ENCODE peak calls at places on chromosomes 7 and 10, in seven cellular contexts. J is substantia nigra; T is tibial nerve; W is CD8-positive, alpha-beta memory T cell; U is heart left ventricle; O is coronary artery; N is gastrocnemius medialis. G is an unnamed sample.

GRCh38 chr7:122896509-122896908 is 10.2 kb upstream of the CADPS2 start:
- DNase-seq in J (no peak), T (no peak), W (no peak), U (no peak), O (no peak), N (no peak), G (no peak)

GRCh38 chr7:1083729-1084657 is 3.9 kb upstream of the GPER1 start:
- DNase-seq in J (no peak), T (peak), W (no peak), U (no peak), O (no peak), N (no peak), G (no peak)

GRCh38 chr10:84191106-84191505 is 3.2 kb upstream of the CDHR1 start:
- DNase-seq in J (no peak), T (no peak), W (peak), U (no peak), O (no peak), N (no peak), G (no peak)

GRCh38 chr7:18201349-18201748 is 173.7 kb upstream of the PRPS1L1 start:
- DNase-seq in J (no peak), T (no peak), W (no peak), U (no peak), O (no peak), N (no peak), G (no peak)

GRCh38 chr10:2881720-2882459 is 185.5 kb upstream of the PFKP start:
- DNase-seq in J (no peak), T (no peak), W (no peak), U (no peak), O (no peak), N (no peak), G (no peak)

GRCh38 chr7:101378808-101379207 is 16.1 kb downstream of the COL26A1 start:
- DNase-seq in J (no peak), T (no peak), W (no peak), U (peak), O (no peak), N (no peak), G (no peak)

GRCh38 chr10:62096534-62096933 is 172.1 kb downstream of the RTKN2 start:
- DNase-seq in J (no peak), T (no peak), W (no peak), U (no peak), O (no peak), N (no peak), G (no peak)

GRCh38 chr7:4265056-4265455 is 417.0 kb upstream of the FOXK1 start:
- DNase-seq in J (no peak), T (no peak), W (no peak), U (no peak), O (peak), N (no peak), G (no peak)

GRCh38 chr7:139731802-139732470 is 45.9 kb downstream of the HIPK2 start:
- DNase-seq in J (no peak), T (peak), W (no peak), U (peak), O (peak), N (peak), G (no peak)

GRCh38 chr10:52198540-52198939 is 115.5 kb upstream of the DKK1 start:
- DNase-seq in J (no peak), T (no peak), W (no peak), U (no peak), O (no peak), N (no peak), G (no peak)

GRCh38 chr7:50554431-50554830 is 10.8 kb downstream of the DDC start:
- DNase-seq in J (no peak), T (no peak), W (no peak), U (no peak), O (no peak), N (no peak), G (no peak)

GRCh38 chr7:140526214-140526613 is 46.9 kb upstream of the MKRN1 start:
- DNase-seq in J (no peak), T (no peak), W (no peak), U (no peak), O (no peak), N (no peak), G (no peak)

GRCh38 chr7:25846722-25847121 is 305.3 kb upstream of the NFE2L3 start:
- DNase-seq in J (no peak), T (peak), W (no peak), U (peak), O (peak), N (peak), G (no peak)

GRCh38 chr10:111161109-111161874 is 84.5 kb downstream of the ADRA2A start:
- DNase-seq in J (no peak), T (no peak), W (no peak), U (no peak), O (no peak), N (no peak), G (no peak)

GRCh38 chr7:89503281-89503680 is 651.0 kb upstream of the STEAP1 start:
- DNase-seq in J (no peak), T (no peak), W (no peak), U (no peak), O (no peak), N (no peak), G (no peak)

GRCh38 chr10:13270877-13271551 is 28.9 kb downstream of the PHYH start:
- DNase-seq in J (no peak), T (no peak), W (no peak), U (no peak), O (no peak), N (no peak), G (no peak)

GRCh38 chr10:77811831-77812430 is 114.6 kb downstream of the DLG5 start:
- DNase-seq in J (no peak), T (no peak), W (no peak), U (peak), O (no peak), N (no peak), G (no peak)

GRCh38 chr10:102775973-102776669 is 32.4 kb downstream of the WBP1L start:
- DNase-seq in J (no peak), T (peak), W (no peak), U (peak), O (peak), N (peak), G (peak)

GRCh38 chr10:79927111-79927828 is 21.6 kb downstream of the SFTPD start:
- DNase-seq in J (no peak), T (no peak), W (no peak), U (peak), O (no peak), N (no peak), G (no peak)

GRCh38 chr10:43255644-43256431 is 11.0 kb downstream of the RASGEF1A start:
- DNase-seq in J (no peak), T (no peak), W (no peak), U (peak), O (peak), N (no peak), G (no peak)

GRCh38 chr10:93337309-93337721 is 144.8 kb downstream of the MYOF start:
- DNase-seq in J (no peak), T (no peak), W (no peak), U (no peak), O (peak), N (peak), G (no peak)

GRCh38 chr7:115678049-115678982 is 352.2 kb downstream of the TFEC start:
- DNase-seq in J (no peak), T (no peak), W (no peak), U (no peak), O (no peak), N (no peak), G (no peak)

GRCh38 chr10:88062798-88063472 is 199.5 kb downstream of the PTEN start:
- DNase-seq in J (no peak), T (no peak), W (no peak), U (no peak), O (no peak), N (no peak), G (no peak)

GRCh38 chr7:47580175-47580701 is 1.7 kb downstream of the TNS3 start:
- DNase-seq in J (no peak), T (no peak), W (no peak), U (no peak), O (no peak), N (no peak), G (no peak)

GRCh38 chr7:26278769-26279168 is 12.9 kb upstream of the SNX10 start:
- DNase-seq in J (no peak), T (no peak), W (no peak), U (no peak), O (no peak), N (no peak), G (no peak)

GRCh38 chr7:128137096-128137655 is 103.9 kb upstream of the LEP start:
- DNase-seq in J (no peak), T (no peak), W (no peak), U (no peak), O (peak), N (no peak), G (no peak)

GRCh38 chr7:16318989-16319915 is 102.1 kb downstream of the CRPPA start:
- DNase-seq in J (no peak), T (no peak), W (no peak), U (no peak), O (no peak), N (no peak), G (no peak)

GRCh38 chr10:95655571-95656290 is 780 bp downstream of the ALDH18A1 start:
- DNase-seq in J (no peak), T (no peak), W (no peak), U (no peak), O (no peak), N (no peak), G (no peak)

GRCh38 chr7:35792472-35793224 is 8.2 kb upstream of the SEPTIN7 start:
- DNase-seq in J (no peak), T (no peak), W (no peak), U (no peak), O (no peak), N (no peak), G (no peak)

GRCh38 chr10:76333801-76334200 is 902.4 kb downstream of the LRMDA start:
- DNase-seq in J (no peak), T (no peak), W (no peak), U (no peak), O (no peak), N (no peak), G (no peak)
- H3K27ac ChIP-seq in J (no peak), T (no peak), W (no peak), U (peak), O (no peak), N (peak), G (no peak)

GRCh38 chr10:99538287-99538917 is 5.7 kb downstream of the NKX2-3 start:
- DNase-seq in J (no peak), T (no peak), W (no peak), U (no peak), O (no peak), N (no peak), G (no peak)
- H3K27ac ChIP-seq in J (no peak), T (no peak), W (no peak), U (peak), O (no peak), N (no peak), G (no peak)

GRCh38 chr7:105352922-105353668 is 35.6 kb downstream of the SRPK2 start:
- DNase-seq in J (no peak), T (no peak), W (no peak), U (no peak), O (no peak), N (no peak), G (no peak)
- H3K27ac ChIP-seq in J (no peak), T (peak), W (no peak), U (no peak), O (peak), N (no peak), G (no peak)

DNA sequence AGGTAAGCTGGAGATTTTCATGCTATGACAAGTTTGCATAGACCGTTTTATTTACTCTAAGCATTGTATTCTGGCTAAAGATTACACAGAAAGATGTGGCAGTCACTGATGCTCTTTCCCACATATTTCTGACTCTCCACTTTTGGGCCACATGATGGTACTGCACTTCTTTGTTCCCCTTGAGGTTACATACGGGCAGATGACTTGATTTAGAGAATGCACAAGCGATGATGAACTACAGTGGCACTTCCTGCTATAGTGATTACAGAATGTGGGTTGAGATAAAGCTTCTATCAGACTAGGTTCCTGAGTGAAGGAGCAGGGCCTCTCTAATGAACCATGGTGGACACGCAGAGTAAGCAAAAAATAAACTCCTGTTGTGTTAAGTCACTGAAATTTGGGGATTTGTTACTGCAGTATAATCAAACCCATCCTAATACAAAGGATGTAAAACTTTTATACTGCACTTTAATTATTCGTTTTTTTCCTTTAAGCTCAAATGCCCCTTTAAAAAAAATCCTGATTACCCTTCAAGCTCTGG is 177.9 kb downstream of the TAX1BP1 start:
- DNase-seq in J (no peak), T (no peak), W (no peak), U (no peak), O (no peak), N (no peak), G (no peak)
- H3K27ac ChIP-seq in J (no peak), T (no peak), W (no peak), U (no peak), O (no peak), N (no peak), G (no peak)

DNA sequence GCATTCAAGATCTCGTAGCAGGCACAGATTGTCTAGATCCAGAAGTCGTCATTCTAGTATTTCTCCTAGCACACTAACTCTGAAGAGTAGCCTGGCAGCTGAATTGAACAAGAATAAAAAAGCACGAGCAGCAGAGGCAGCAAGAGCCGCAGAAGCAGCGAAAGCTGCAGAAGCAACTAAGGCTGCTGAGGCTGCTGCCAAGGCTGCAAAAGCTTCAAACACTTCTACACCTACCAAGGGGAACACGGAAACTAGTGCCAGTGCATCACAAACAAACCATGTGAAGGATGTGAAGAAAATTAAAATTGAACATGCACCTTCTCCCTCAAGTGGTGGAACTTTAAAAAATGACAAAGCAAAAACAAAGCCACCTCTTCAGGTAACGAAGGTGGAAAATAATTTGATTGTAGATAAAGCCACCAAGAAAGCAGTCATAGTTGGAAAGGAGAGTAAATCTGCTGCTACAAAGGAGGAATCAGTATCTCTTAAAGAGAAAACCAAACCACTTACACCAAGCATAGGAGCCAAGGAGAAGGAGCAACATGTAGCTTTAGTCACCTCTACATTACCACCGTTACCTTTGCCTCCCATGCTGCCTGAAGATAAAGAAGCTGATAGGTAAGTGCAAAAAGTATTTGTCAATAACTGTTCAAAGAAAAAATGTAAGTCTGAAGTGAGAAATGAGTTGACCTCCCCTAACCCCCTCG is 37.7 kb downstream of the CDK13 start:
- DNase-seq in J (no peak), T (no peak), W (no peak), U (no peak), O (no peak), N (no peak), G (no peak)
- H3K27ac ChIP-seq in J (no peak), T (no peak), W (no peak), U (no peak), O (no peak), N (no peak), G (no peak)

DNA sequence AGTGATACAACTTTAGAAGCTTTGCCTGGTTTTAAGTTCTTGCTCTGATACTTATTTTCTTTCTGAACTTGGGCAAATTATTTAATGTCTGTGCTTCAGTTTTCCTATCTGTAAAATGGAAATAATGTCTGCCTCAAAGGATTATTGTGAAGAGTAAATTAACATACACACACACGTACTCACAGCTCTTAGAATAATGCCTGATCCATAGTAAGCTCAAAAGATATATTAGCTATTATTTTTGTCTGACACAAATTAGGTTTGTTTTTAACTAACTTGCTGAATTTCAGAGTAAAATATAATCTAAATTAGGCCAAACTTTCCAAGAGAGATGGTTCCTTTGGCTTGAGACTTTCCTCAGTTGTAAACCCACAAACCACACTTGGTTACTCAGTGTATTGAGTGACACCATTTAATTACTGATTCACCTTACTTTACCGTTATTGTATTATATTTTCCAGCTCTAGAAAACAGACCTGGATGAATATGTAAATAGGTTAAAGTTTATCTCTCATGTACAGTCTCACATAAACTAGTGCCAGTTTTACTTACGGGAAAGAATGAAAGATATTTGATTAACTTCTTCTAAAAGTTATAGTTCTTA is 50.4 kb downstream of the VTI1A start:
- DNase-seq in J (no peak), T (no peak), W (no peak), U (no peak), O (no peak), N (no peak), G (no peak)
- H3K27ac ChIP-seq in J (no peak), T (no peak), W (no peak), U (no peak), O (no peak), N (no peak), G (no peak)

G was measured in caudate nucleus.